ENCODE peak calls at places on chromosomes 13 and 19, in eight cellular contexts. O is breast epithelium, U is ovary, C is spleen, V is NB4, J is HCT116, B is endothelial cell of umbilical vein, Z is adrenal gland. R is an unnamed sample.

GRCh38 chr19:55341191-55342043 is 1.7 kb downstream of the KMT5C start:
- DNase-seq in C (no peak), Z (peak; percentile 86), B (peak; percentile 11), J (peak; percentile 21), U (peak; percentile 75), V (peak; percentile 45), O (peak; percentile 61), R (peak; percentile 84)

GRCh38 chr13:39414339-39414738 is 188.7 kb downstream of the LHFPL6 start:
- DNase-seq in Z (no peak), O (no peak), J (no peak), C (no peak), V (no peak), U (no peak), B (no peak), R (no peak)

GRCh38 chr19:39131255-39131755 is 5.7 kb downstream of the PAK4 start:
- DNase-seq in J (no peak), Z (no peak), V (no peak), O (peak; percentile 77), U (peak; percentile 59), B (peak; percentile 66), C (no peak), R (no peak)

GRCh38 chr13:23824355-23824754 is 64.8 kb downstream of the MIPEP start:
- DNase-seq in V (no peak), Z (no peak), C (no peak), J (no peak), O (no peak), U (no peak), B (no peak), R (no peak)

GRCh38 chr13:25200783-25201182 is 28.7 kb upstream of the AMER2 start:
- DNase-seq in J (no peak), Z (no peak), B (no peak), C (no peak), O (no peak), V (no peak), U (no peak), R (no peak)

GRCh38 chr13:30257433-30258099 is 49.8 kb downstream of the KATNAL1 start:
- DNase-seq in O (no peak), C (no peak), Z (no peak), J (no peak), V (no peak), B (no peak), U (no peak), R (no peak)

GRCh38 chr13:68304287-68304893 is 1074.3 kb upstream of the PCDH9 start:
- DNase-seq in V (peak; percentile 39), J (peak; percentile 1), O (no peak), B (peak; percentile 14), Z (no peak), U (no peak), C (no peak), R (no peak)

GRCh38 chr19:35262101-35262761 is 6.5 kb upstream of the USF2 start:
- DNase-seq in O (peak; percentile 37), J (no peak), Z (peak; percentile 26), B (no peak), V (no peak), U (peak; percentile 62), C (peak; percentile 76), R (peak; percentile 45)

GRCh38 chr13:102687520-102687919 is 7.3 kb downstream of the METTL21C start:
- DNase-seq in O (no peak), Z (no peak), U (no peak), J (no peak), B (no peak), C (no peak), V (no peak), R (no peak)

GRCh38 chr19:28239270-28239669 is 973.7 kb downstream of the UQCRFS1 start:
- DNase-seq in J (no peak), U (no peak), V (peak; percentile 14), Z (no peak), O (no peak), C (no peak), B (no peak), R (no peak)

GRCh38 chr19:28420731-28421550 is 792.0 kb downstream of the UQCRFS1 start:
- DNase-seq in V (no peak), J (no peak), Z (no peak), C (no peak), B (no peak), U (no peak), O (no peak), R (no peak)

GRCh38 chr13:64723735-64724134 is 2506.4 kb downstream of the PCDH9 start:
- DNase-seq in O (no peak), U (no peak), B (peak; percentile 97), V (no peak), Z (no peak), C (no peak), J (peak; percentile 80), R (no peak)

GRCh38 chr13:40666905-40667621 is 622 bp upstream of the FOXO1 start:
- DNase-seq in U (peak; percentile 77), O (no peak), B (no peak), V (peak; percentile 69), J (no peak), Z (peak; percentile 50), C (peak; percentile 94), R (peak; percentile 77)

GRCh38 chr13:91579320-91579719 is 180.9 kb downstream of the GPC5 start:
- DNase-seq in O (no peak), U (no peak), C (no peak), Z (no peak), J (no peak), B (no peak), V (no peak), R (no peak)

GRCh38 chr19:7554990-7555864 is 19.7 kb downstream of the PNPLA6 start:
- DNase-seq in U (no peak), B (no peak), C (no peak), V (no peak), J (no peak), Z (no peak), O (no peak), R (no peak)

GRCh38 chr13:93368705-93369104 is 142.1 kb downstream of the GPC6 start:
- DNase-seq in Z (no peak), C (no peak), J (no peak), V (no peak), U (no peak), B (no peak), O (no peak), R (no peak)

GRCh38 chr19:29040951-29041350 is 172.0 kb downstream of the UQCRFS1 start:
- DNase-seq in J (no peak), O (no peak), C (no peak), U (no peak), Z (no peak), V (peak; percentile 4), B (no peak), R (no peak)

GRCh38 chr19:32650671-32651070 is 24.3 kb downstream of the ANKRD27 start:
- DNase-seq in J (no peak), O (no peak), U (no peak), Z (no peak), V (no peak), C (no peak), B (no peak), R (no peak)

GRCh38 chr19:30227071-30227621 is 145.0 kb upstream of the ZNF536 start:
- DNase-seq in J (no peak), B (peak; percentile 1), O (no peak), U (no peak), Z (peak; percentile 37), C (no peak), V (no peak), R (no peak)

GRCh38 chr13:32252812-32253440 is 62.2 kb downstream of the ZAR1L start:
- DNase-seq in C (no peak), O (no peak), U (no peak), B (no peak), J (no peak), V (no peak), Z (no peak), R (no peak)

GRCh38 chr13:21579754-21580316 is 24.1 kb downstream of the MICU2 start:
- DNase-seq in J (no peak), O (no peak), V (peak; percentile 73), C (no peak), Z (no peak), B (peak; percentile 7), U (no peak), R (no peak)

GRCh38 chr19:50994129-50994528 is 7.3 kb downstream of the KLK8 start:
- DNase-seq in U (no peak), C (no peak), O (no peak), Z (no peak), J (no peak), V (peak; percentile 22), B (no peak), R (no peak)

DNA sequence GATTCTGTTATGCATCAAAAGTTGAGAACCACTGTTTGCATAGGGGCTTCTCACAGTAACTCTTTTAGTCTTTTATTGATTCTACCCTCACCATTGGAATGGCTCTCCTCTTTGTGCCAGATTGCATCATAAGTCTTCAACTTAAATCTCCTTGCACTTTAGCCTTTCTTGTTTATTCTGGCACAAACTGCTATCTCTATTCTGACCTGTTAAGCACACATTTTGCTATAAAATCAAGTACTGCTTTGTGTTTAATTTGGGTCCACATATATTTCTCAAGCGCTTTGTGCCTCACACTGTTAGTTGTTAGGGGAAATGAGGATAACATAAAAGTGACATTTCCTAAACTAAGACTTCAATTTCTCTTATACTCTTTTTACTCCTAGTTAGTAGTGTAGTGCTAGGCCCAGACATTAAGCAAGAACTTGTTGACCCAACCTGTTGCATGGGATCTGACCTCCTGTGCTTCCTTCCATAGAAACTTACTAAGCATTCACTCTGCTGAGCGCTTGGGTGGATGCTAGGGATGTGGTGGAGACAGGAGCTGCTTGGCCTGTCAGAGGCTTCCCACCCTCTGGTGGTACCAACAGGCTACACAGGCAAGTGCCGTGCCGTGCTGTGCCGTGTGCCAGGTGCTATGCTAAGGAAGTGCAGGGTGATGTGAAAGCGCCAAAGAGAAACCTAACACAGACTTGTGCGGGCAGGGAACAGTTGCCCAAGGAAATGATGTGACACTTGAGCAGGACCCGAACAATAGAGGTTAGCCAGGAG is 1.2 kb downstream of the UTP14C start:
- DNase-seq in Z (no peak), O (no peak), C (no peak), V (no peak), J (no peak), B (no peak), U (no peak), R (no peak)
- H3K4me3 ChIP-seq in Z (no peak overlapping the region), O (no peak overlapping the region), C (no peak overlapping the region), V (no peak overlapping the region), J (no peak overlapping the region), B (no peak overlapping the region), U (no peak overlapping the region), R (no peak overlapping the region)

DNA sequence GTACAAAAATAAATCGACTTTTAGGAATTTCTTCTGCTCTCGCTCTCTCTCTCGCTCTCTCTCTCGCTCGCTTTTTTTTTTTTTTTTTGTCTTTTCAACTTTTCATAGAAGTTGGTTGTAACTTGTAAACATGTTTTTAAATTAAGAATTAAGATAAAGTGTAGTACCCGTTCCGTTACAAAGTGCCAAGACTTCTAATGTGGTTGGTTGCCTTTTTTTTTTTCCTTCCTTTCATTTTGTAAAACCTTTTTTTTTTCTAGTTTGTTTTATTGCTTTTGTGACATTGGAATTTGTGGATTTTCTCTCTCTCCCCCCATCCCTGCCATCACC is 20.4 kb downstream of the ZBTB7A start:
- DNase-seq in C (no peak), V (no peak), B (no peak), J (no peak), O (no peak), Z (no peak), U (no peak), R (no peak)
- TF ChIP-seq POLR2A in C (no peak), V (no peak), B (no peak), J (no peak), O (no peak), Z (no peak), U (no peak), R (no peak)

GRCh38 chr19:12187625-12188024 is 24.7 kb downstream of the ZNF136 start:
- DNase-seq in O (no peak), V (no peak), Z (no peak), B (no peak), J (no peak), U (no peak), C (no peak), R (no peak)
- H3K4me3 ChIP-seq in O (no peak overlapping the region), V (no peak overlapping the region), Z (no peak overlapping the region), B (no peak overlapping the region), J (no peak overlapping the region), U (no peak overlapping the region), C (no peak overlapping the region), R (no peak overlapping the region)

GRCh38 chr19:13849991-13850909 is 26.7 kb upstream of the NANOS3 start:
- DNase-seq in B (peak; percentile 82), C (peak; percentile 92), O (peak; percentile 86), V (peak; percentile 79), U (peak; percentile 96), Z (peak; percentile 77), J (no peak), R (peak; percentile 88)
- TF ChIP-seq POLR2A in B (peak; percentile 40), C (no peak), O (no peak), V (peak; percentile 36), U (peak; percentile 31), Z (no peak), J (no peak), R (peak; percentile 67)

R was measured in Peyer's patch.